ENCODE peak calls at places on chromosomes 7 and 10, in five cellular contexts. H is Daoy; M is stimulated activated CD4-positive, alpha-beta T cell treated with anti-CD3 and anti-CD28 coated beads, Interleukin-4, amount 100 ng/mL, for 24 hours; W is M059J; V is effector CD4-positive, alpha-beta T cell. K is an unnamed sample.
A peak's percentile ranks its signal among the peaks of the same experiment; 100 is the strongest.

GRCh38 chr10:18473424-18474110 is 177.8 kb downstream of the NSUN6 start:
- DNase-seq in H (no peak), M (no peak), W (no peak), V (no peak), K (peak; percentile 85)

GRCh38 chr7:7256731-7257274 is 74.5 kb downstream of the C1GALT1 start:
- DNase-seq in H (no peak), M (no peak), W (no peak), V (no peak), K (no peak)

GRCh38 chr10:115727114-115727513 is 545.9 kb downstream of the GFRA1 start:
- DNase-seq in H (no peak), M (no peak), W (no peak), V (no peak), K (no peak)

GRCh38 chr10:33136271-33136670 is 178.2 kb upstream of the ITGB1 start:
- DNase-seq in H (peak; percentile 82), M (peak; percentile 46), W (peak; percentile 82), V (peak; percentile 29), K (no peak)

GRCh38 chr10:130580975-130581374 is 444.8 kb downstream of the GLRX3 start:
- DNase-seq in H (no peak), M (no peak), W (no peak), V (no peak), K (no peak)

GRCh38 chr7:148419856-148420508 is 170.6 kb upstream of the C7orf33 start:
- DNase-seq in H (no peak), M (no peak), W (no peak), V (no peak), K (no peak)

GRCh38 chr10:84202349-84202748 is 8.0 kb downstream of the CDHR1 start:
- DNase-seq in H (no peak), M (no peak), W (no peak), V (no peak), K (no peak)

GRCh38 chr7:151244871-151245346 is 3.6 kb downstream of the SMARCD3 start:
- DNase-seq in H (no peak), M (no peak), W (no peak), V (no peak), K (no peak)

GRCh38 chr10:11755512-11756247 is 13.5 kb downstream of the ECHDC3 start:
- DNase-seq in H (no peak), M (no peak), W (no peak), V (no peak), K (no peak)